ENCODE peak calls at places on chromosome 13, in nine cellular contexts. H is pons; F is stimulated activated CD4-positive, alpha-beta T cell treated with anti-CD3 and anti-CD28 coated beads, Interleukin-15, amount 100 ng/mL, for 24 hours; M is anterior cingulate cortex; Z is stimulated activated CD8-positive, alpha-beta memory T cell treated with anti-CD3 and anti-CD28 coated beads, Interleukin-12 subunit alpha, Interleukin-12 subunit beta, amount 100 ng/mL, for 4 hours; N is astrocyte of the spinal cord; E is NCI-H226; I is activated naive CD4-positive, alpha-beta T cell; B is NCI-H2081. C is an unnamed sample.

GRCh38 chr13:51475727-51476521 is 23.1 kb upstream of the INTS6 start:
- DNase-seq in H (no peak), Z (no peak), F (no peak), E (no peak), B (no peak), N (peak; percentile 6), M (no peak), I (no peak), C (no peak)

GRCh38 chr13:95535243-95535642 is 17.3 kb upstream of the CLDN10 start:
- DNase-seq in B (no peak), H (no peak), M (no peak), F (peak; percentile 6), E (peak; percentile 95), N (peak; percentile 81), I (no peak), Z (no peak), C (peak; percentile 79)

GRCh38 chr13:98018293-98018692 is 64.8 kb downstream of the IPO5 start:
- DNase-seq in Z (no peak), E (no peak), N (no peak), B (no peak), H (no peak), I (no peak), M (no peak), F (no peak), C (no peak)

GRCh38 chr13:100108913-100109507 is 20.1 kb downstream of the PCCA start:
- DNase-seq in E (no peak), I (no peak), M (no peak), F (no peak), Z (no peak), N (no peak), H (no peak), B (no peak), C (no peak)

GRCh38 chr13:25699056-25699455 is 327.3 kb downstream of the ATP8A2 start:
- DNase-seq in H (no peak), B (no peak), M (no peak), E (no peak), I (no peak), N (no peak), Z (no peak), F (no peak), C (no peak)

GRCh38 chr13:79776538-79776937 is 295.6 kb downstream of the NDFIP2 start:
- DNase-seq in N (peak; percentile 17), B (no peak), F (no peak), M (no peak), I (no peak), Z (no peak), H (no peak), E (no peak), C (no peak)

GRCh38 chr13:75762967-75763366 is 126.8 kb downstream of the LMO7 start:
- DNase-seq in I (no peak), E (no peak), M (no peak), F (no peak), H (no peak), Z (no peak), N (no peak), B (no peak), C (no peak)

GRCh38 chr13:113906566-113906965 is 42.7 kb upstream of the GAS6 start:
- DNase-seq in M (no peak), B (peak; percentile 2), F (no peak), Z (no peak), H (no peak), I (no peak), N (no peak), E (peak; percentile 90), C (peak; percentile 67)

GRCh38 chr13:56720841-56721240 is 419.9 kb upstream of the PRR20A start:
- DNase-seq in E (no peak), M (no peak), I (no peak), H (no peak), B (no peak), N (no peak), Z (no peak), F (no peak), C (no peak)

GRCh38 chr13:36778083-36778671 is 40.8 kb upstream of the RFXAP start:
- DNase-seq in I (no peak), B (no peak), E (no peak), H (no peak), N (peak; percentile 63), F (no peak), M (no peak), Z (no peak), C (peak; percentile 86)

GRCh38 chr13:22592515-22592914 is 588.3 kb upstream of the SGCG start:
- DNase-seq in H (no peak), F (no peak), E (peak; percentile 1), Z (no peak), N (no peak), M (no peak), I (no peak), B (no peak), C (no peak)

GRCh38 chr13:45527699-45528462 is 63.1 kb downstream of the COG3 start:
- DNase-seq in E (no peak), Z (no peak), H (no peak), N (no peak), B (no peak), I (no peak), F (no peak), M (no peak), C (peak; percentile 18)

GRCh38 chr13:32881074-32881791 is 135.0 kb upstream of the KL start:
- DNase-seq in Z (no peak), M (no peak), B (peak; percentile 9), F (no peak), N (peak; percentile 85), E (peak; percentile 30), H (no peak), I (no peak), C (peak; percentile 60)

GRCh38 chr13:51262501-51263211 is 40.5 kb downstream of the FAM124A start:
- DNase-seq in N (no peak), B (no peak), I (no peak), H (no peak), E (no peak), F (no peak), Z (no peak), M (no peak), C (no peak)

GRCh38 chr13:101265934-101266333 is 150.4 kb downstream of the NALCN start:
- DNase-seq in B (no peak), I (no peak), H (no peak), M (no peak), Z (no peak), F (no peak), N (peak; percentile 25), E (no peak), C (no peak)

GRCh38 chr13:28805193-28805819 is 14.8 kb upstream of the MTUS2 start:
- DNase-seq in I (no peak), E (no peak), F (peak; percentile 67), Z (no peak), M (no peak), N (no peak), B (peak; percentile 4), H (no peak), C (no peak)

GRCh38 chr13:101025925-101026324 is 351.3 kb upstream of the TMTC4 start:
- DNase-seq in E (no peak), H (no peak), I (no peak), Z (no peak), B (no peak), F (no peak), M (no peak), N (no peak), C (no peak)

GRCh38 chr13:24053505-24054251 is 106.8 kb upstream of the SPATA13 start:
- DNase-seq in M (peak; percentile 76), H (peak; percentile 95), I (no peak), B (peak; percentile 69), E (peak; percentile 18), N (peak; percentile 76), F (peak; percentile 72), Z (no peak), C (peak; percentile 84)

GRCh38 chr13:113980489-113981064 is 6.7 kb upstream of the C13orf46 start:
- DNase-seq in F (no peak), M (no peak), B (no peak), E (no peak), Z (no peak), H (no peak), I (no peak), N (no peak), C (no peak)

GRCh38 chr13:98528663-98529064 is 48.2 kb downstream of the STK24 start:
- DNase-seq in Z (no peak), M (no peak), F (peak; percentile 42), B (no peak), I (no peak), H (no peak), N (peak; percentile 28), E (peak; percentile 38), C (peak; percentile 58)

GRCh38 chr13:67230243-67230773 is at the start of gene PCDH9:
- DNase-seq in H (peak; percentile 99), N (peak; percentile 99), E (peak; percentile 94), F (peak; percentile 92), B (peak; percentile 97), M (peak; percentile 97), I (peak; percentile 73), Z (peak; percentile 74), C (peak; percentile 99)

GRCh38 chr13:96025283-96025682 is 27.9 kb downstream of the UGGT2 start:
- DNase-seq in Z (no peak), E (no peak), N (no peak), I (no peak), B (no peak), M (no peak), F (no peak), H (no peak), C (peak; percentile 20)

GRCh38 chr13:51729853-51730553 is 74.0 kb downstream of the DHRS12 start:
- DNase-seq in I (no peak), N (peak; percentile 92), M (no peak), B (no peak), E (peak; percentile 54), F (peak; percentile 65), Z (no peak), H (no peak), C (peak; percentile 91)

GRCh38 chr13:32267836-32268439 is 47.2 kb downstream of the ZAR1L start:
- DNase-seq in B (peak; percentile 35), F (peak; percentile 62), M (no peak), Z (no peak), I (peak; percentile 5), E (no peak), H (no peak), N (no peak), C (peak; percentile 36)

GRCh38 chr13:88183440-88183839 is 512.3 kb downstream of the SLITRK5 start:
- DNase-seq in H (no peak), N (no peak), E (no peak), B (no peak), Z (no peak), M (no peak), F (no peak), I (no peak), C (no peak)

GRCh38 chr13:84616864-84617263 is 734.6 kb upstream of the SLITRK1 start:
- DNase-seq in H (no peak), Z (no peak), F (no peak), N (no peak), E (no peak), B (no peak), M (no peak), I (no peak), C (no peak)

GRCh38 chr13:56134524-56134923 is 1006.2 kb upstream of the PRR20A start:
- DNase-seq in E (no peak), N (no peak), F (no peak), I (no peak), B (no peak), Z (no peak), M (no peak), H (no peak), C (no peak)

GRCh38 chr13:28792992-28793391 is 27.1 kb upstream of the MTUS2 start:
- DNase-seq in E (peak; percentile 37), I (no peak), H (no peak), N (peak; percentile 65), Z (no peak), F (no peak), M (no peak), B (no peak), C (peak; percentile 29)

C was measured in astrocyte of the hippocampus.